ENCODE peak calls at places on chromosomes 16 and 17, in nine cellular contexts. One of them, this sample, is unnamed.

GRCh38 chr17:82611140-82612058 is 36.8 kb downstream of the WDR45B start:
- DNase-seq in HepG2: no peak
- DNase-seq in stomach: no peak
- DNase-seq in K562: peak; percentile 59
- DNase-seq in upper lobe of left lung: no peak
- DNase-seq in GM12878: no peak
- DNase-seq in H1: no peak
- DNase-seq in transverse colon: no peak
- DNase-seq in sigmoid colon: no peak
- DNase-seq in this sample: no peak

GRCh38 chr17:37607637-37608368 is 1.4 kb downstream of the SYNRG start:
- DNase-seq in HepG2: no peak
- DNase-seq in stomach: no peak
- DNase-seq in K562: no peak
- DNase-seq in upper lobe of left lung: peak; percentile 56
- DNase-seq in GM12878: no peak
- DNase-seq in H1: no peak
- DNase-seq in transverse colon: peak; percentile 32
- DNase-seq in sigmoid colon: no peak
- DNase-seq in this sample: no peak

GRCh38 chr17:19378416-19379293 is at the start of gene MAPK7:
- DNase-seq in HepG2: no peak
- DNase-seq in stomach: no peak
- DNase-seq in K562: no peak
- DNase-seq in upper lobe of left lung: peak; percentile 85
- DNase-seq in GM12878: no peak
- DNase-seq in H1: no peak
- DNase-seq in transverse colon: peak; percentile 31
- DNase-seq in sigmoid colon: peak; percentile 73
- DNase-seq in this sample: no peak

GRCh38 chr16:25785361-25785760 is 93.6 kb downstream of the HS3ST4 start:
- DNase-seq in HepG2: no peak
- DNase-seq in stomach: no peak
- DNase-seq in K562: no peak
- DNase-seq in upper lobe of left lung: no peak
- DNase-seq in GM12878: no peak
- DNase-seq in H1: no peak
- DNase-seq in transverse colon: no peak
- DNase-seq in sigmoid colon: no peak
- DNase-seq in this sample: no peak

GRCh38 chr17:56449176-56449575 is 144.3 kb upstream of the NOG start:
- DNase-seq in HepG2: no peak
- DNase-seq in stomach: no peak
- DNase-seq in K562: no peak
- DNase-seq in upper lobe of left lung: no peak
- DNase-seq in GM12878: no peak
- DNase-seq in H1: no peak
- DNase-seq in transverse colon: no peak
- DNase-seq in sigmoid colon: no peak
- DNase-seq in this sample: no peak

GRCh38 chr17:59331929-59332889 is 754 bp downstream of the YPEL2 start:
- DNase-seq in HepG2: no peak
- DNase-seq in stomach: peak; percentile 57
- DNase-seq in K562: no peak
- DNase-seq in upper lobe of left lung: peak; percentile 92
- DNase-seq in GM12878: no peak
- DNase-seq in H1: peak; percentile 66
- DNase-seq in transverse colon: peak; percentile 51
- DNase-seq in sigmoid colon: peak; percentile 79
- DNase-seq in this sample: peak; percentile 88

GRCh38 chr16:55330726-55331647 is 7.0 kb downstream of the IRX6 start:
- DNase-seq in HepG2: no peak
- DNase-seq in stomach: no peak
- DNase-seq in K562: no peak
- DNase-seq in upper lobe of left lung: peak; percentile 70
- DNase-seq in GM12878: no peak
- DNase-seq in H1: no peak
- DNase-seq in transverse colon: no peak
- DNase-seq in sigmoid colon: no peak
- DNase-seq in this sample: no peak

GRCh38 chr17:44084131-44084538 is 13.6 kb downstream of the G6PC3 start:
- DNase-seq in HepG2: no peak
- DNase-seq in stomach: no peak
- DNase-seq in K562: peak; percentile 49
- DNase-seq in upper lobe of left lung: no peak
- DNase-seq in GM12878: no peak
- DNase-seq in H1: peak; percentile 85
- DNase-seq in transverse colon: no peak
- DNase-seq in sigmoid colon: no peak
- DNase-seq in this sample: no peak

GRCh38 chr17:12342609-12343248 is 322.1 kb downstream of the MAP2K4 start:
- DNase-seq in HepG2: no peak
- DNase-seq in stomach: peak; percentile 62
- DNase-seq in K562: peak; percentile 50
- DNase-seq in upper lobe of left lung: no peak
- DNase-seq in GM12878: no peak
- DNase-seq in H1: peak; percentile 94
- DNase-seq in transverse colon: peak; percentile 54
- DNase-seq in sigmoid colon: no peak
- DNase-seq in this sample: no peak

GRCh38 chr16:68658258-68658973 is 13.3 kb downstream of the CDH3 start:
- DNase-seq in HepG2: no peak
- DNase-seq in stomach: no peak
- DNase-seq in K562: no peak
- DNase-seq in upper lobe of left lung: no peak
- DNase-seq in GM12878: no peak
- DNase-seq in H1: no peak
- DNase-seq in transverse colon: no peak
- DNase-seq in sigmoid colon: no peak
- DNase-seq in this sample: no peak

GRCh38 chr17:72713701-72714100 is 378.8 kb downstream of the SLC39A11 start:
- DNase-seq in HepG2: no peak
- DNase-seq in stomach: no peak
- DNase-seq in K562: no peak
- DNase-seq in upper lobe of left lung: no peak
- DNase-seq in GM12878: no peak
- DNase-seq in H1: no peak
- DNase-seq in transverse colon: no peak
- DNase-seq in sigmoid colon: no peak
- DNase-seq in this sample: no peak

GRCh38 chr17:72714357-72714966 is 378.0 kb downstream of the SLC39A11 start:
- DNase-seq in HepG2: no peak
- DNase-seq in stomach: no peak
- DNase-seq in K562: no peak
- DNase-seq in upper lobe of left lung: no peak
- DNase-seq in GM12878: no peak
- DNase-seq in H1: no peak
- DNase-seq in transverse colon: no peak
- DNase-seq in sigmoid colon: no peak
- DNase-seq in this sample: no peak

GRCh38 chr17:72717676-72718075 is 374.8 kb downstream of the SLC39A11 start:
- DNase-seq in HepG2: no peak
- DNase-seq in stomach: no peak
- DNase-seq in K562: no peak
- DNase-seq in upper lobe of left lung: no peak
- DNase-seq in GM12878: no peak
- DNase-seq in H1: no peak
- DNase-seq in transverse colon: no peak
- DNase-seq in sigmoid colon: no peak
- DNase-seq in this sample: no peak

GRCh38 chr17:72717276-72717675 is 375.2 kb downstream of the SLC39A11 start:
- DNase-seq in HepG2: no peak
- DNase-seq in stomach: no peak
- DNase-seq in K562: no peak
- DNase-seq in upper lobe of left lung: no peak
- DNase-seq in GM12878: no peak
- DNase-seq in H1: no peak
- DNase-seq in transverse colon: no peak
- DNase-seq in sigmoid colon: no peak
- DNase-seq in this sample: no peak

DNA sequence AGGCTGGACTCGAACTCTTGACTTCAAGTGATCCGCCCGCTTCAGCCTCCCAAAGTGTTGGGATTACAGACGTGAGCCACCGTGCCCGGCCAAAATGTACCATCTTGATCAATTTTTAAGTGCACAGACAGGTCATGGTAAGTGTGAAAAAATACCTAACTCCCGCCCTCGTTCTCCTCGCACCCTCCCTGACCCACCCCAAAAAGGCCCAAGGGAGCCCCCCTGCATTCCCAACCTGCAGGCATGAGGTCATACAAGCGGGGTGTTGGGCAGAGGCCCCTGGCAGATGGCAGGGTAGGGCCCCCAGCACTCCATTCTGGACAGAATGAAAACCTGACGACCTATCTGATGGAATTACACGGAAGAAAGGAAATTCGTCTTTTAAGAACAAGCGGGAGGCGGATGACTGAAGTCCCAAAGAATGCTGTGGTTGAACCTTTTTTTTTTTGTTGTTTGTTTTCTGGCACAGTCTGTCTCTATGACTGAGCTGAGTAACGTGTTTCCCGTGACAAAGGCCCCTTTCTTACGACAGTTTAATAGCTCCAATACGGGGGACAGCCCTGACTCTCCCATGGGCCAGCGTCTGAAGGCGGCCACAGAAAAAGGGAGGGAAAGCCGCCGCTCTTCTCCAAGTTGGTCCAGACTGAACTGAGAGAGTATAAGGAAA is 376.4 kb downstream of the SLC39A11 start:
- DNase-seq in HepG2: peak; percentile 94
- DNase-seq in stomach: no peak
- DNase-seq in K562: no peak
- DNase-seq in upper lobe of left lung: no peak
- DNase-seq in GM12878: no peak
- DNase-seq in H1: no peak
- DNase-seq in transverse colon: no peak
- DNase-seq in sigmoid colon: no peak
- DNase-seq in this sample: no peak
- TF ChIP-seq EP300 in HepG2: peak; percentile 79
- TF ChIP-seq EP300 in stomach: no peak
- TF ChIP-seq EP300 in K562: no peak
- TF ChIP-seq EP300 in upper lobe of left lung: no peak
- TF ChIP-seq EP300 in GM12878: no peak
- TF ChIP-seq EP300 in H1: no peak
- TF ChIP-seq EP300 in transverse colon: no peak
- TF ChIP-seq EP300 in sigmoid colon: no peak
- TF ChIP-seq EP300 in this sample: no peak

GRCh38 chr17:78029697-78030096 is 71.2 kb downstream of the TNRC6C start:
- DNase-seq in HepG2: no peak
- DNase-seq in stomach: no peak
- DNase-seq in K562: peak; percentile 57
- DNase-seq in upper lobe of left lung: no peak
- DNase-seq in GM12878: no peak
- DNase-seq in H1: no peak
- DNase-seq in transverse colon: no peak
- DNase-seq in sigmoid colon: no peak
- DNase-seq in this sample: no peak

GRCh38 chr17:78027121-78027520 is 68.6 kb downstream of the TNRC6C start:
- DNase-seq in HepG2: no peak
- DNase-seq in stomach: no peak
- DNase-seq in K562: no peak
- DNase-seq in upper lobe of left lung: no peak
- DNase-seq in GM12878: no peak
- DNase-seq in H1: no peak
- DNase-seq in transverse colon: no peak
- DNase-seq in sigmoid colon: no peak
- DNase-seq in this sample: no peak

GRCh38 chr17:78034429-78035091 is 76.1 kb downstream of the TNRC6C start:
- DNase-seq in HepG2: no peak
- DNase-seq in stomach: no peak
- DNase-seq in K562: no peak
- DNase-seq in upper lobe of left lung: no peak
- DNase-seq in GM12878: no peak
- DNase-seq in H1: no peak
- DNase-seq in transverse colon: no peak
- DNase-seq in sigmoid colon: no peak
- DNase-seq in this sample: no peak

GRCh38 chr17:78031435-78031834 is 72.9 kb downstream of the TNRC6C start:
- DNase-seq in HepG2: no peak
- DNase-seq in stomach: no peak
- DNase-seq in K562: no peak
- DNase-seq in upper lobe of left lung: peak; percentile 23
- DNase-seq in GM12878: no peak
- DNase-seq in H1: no peak
- DNase-seq in transverse colon: no peak
- DNase-seq in sigmoid colon: no peak
- DNase-seq in this sample: no peak

GRCh38 chr17:78032166-78032565 is 73.7 kb downstream of the TNRC6C start:
- DNase-seq in HepG2: no peak
- DNase-seq in stomach: no peak
- DNase-seq in K562: peak; percentile 51
- DNase-seq in upper lobe of left lung: no peak
- DNase-seq in GM12878: no peak
- DNase-seq in H1: no peak
- DNase-seq in transverse colon: no peak
- DNase-seq in sigmoid colon: no peak
- DNase-seq in this sample: no peak
- TF ChIP-seq POLR2AphosphoS5 in HepG2: no peak
- TF ChIP-seq POLR2AphosphoS5 in stomach: no peak
- TF ChIP-seq POLR2AphosphoS5 in K562: no peak
- TF ChIP-seq POLR2AphosphoS5 in upper lobe of left lung: no peak
- TF ChIP-seq POLR2AphosphoS5 in GM12878: no peak
- TF ChIP-seq POLR2AphosphoS5 in H1: no peak
- TF ChIP-seq POLR2AphosphoS5 in transverse colon: no peak
- TF ChIP-seq POLR2AphosphoS5 in sigmoid colon: no peak
- TF ChIP-seq POLR2AphosphoS5 in this sample: no peak

DNA sequence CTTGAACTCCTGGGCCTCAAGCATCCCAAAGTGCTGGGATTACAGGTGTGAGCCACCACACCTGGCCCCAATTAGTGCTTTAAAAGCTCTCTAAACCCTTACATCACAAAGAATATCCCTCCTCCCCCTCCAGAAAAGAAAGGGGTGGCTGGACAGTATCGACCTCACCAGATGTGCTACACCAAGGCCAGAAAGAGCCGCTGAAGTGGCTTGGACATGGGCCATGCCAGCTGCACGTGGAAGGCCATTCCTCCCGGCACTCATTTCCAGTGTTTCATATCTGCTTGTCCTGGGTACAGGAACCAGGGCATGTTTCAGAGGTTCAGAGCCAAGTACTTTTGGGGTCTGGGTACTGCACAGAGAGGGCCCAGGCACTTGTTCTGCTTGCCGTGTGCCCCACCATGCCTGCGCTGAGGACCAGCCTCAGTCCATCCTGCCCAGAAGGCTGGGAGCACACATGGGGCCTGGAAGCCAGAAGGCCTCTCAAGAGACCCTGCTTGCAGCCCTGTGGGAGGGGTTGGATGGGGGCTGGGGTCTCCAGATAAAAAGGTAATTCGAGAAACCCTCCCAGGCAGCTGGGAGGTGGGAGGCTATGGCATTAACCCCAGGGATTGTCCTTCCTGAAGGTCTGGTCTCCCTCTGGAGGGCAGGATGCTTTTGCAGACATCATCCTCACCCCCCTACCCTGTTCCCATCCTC is 3.5 kb upstream of the SRRM2 start:
- DNase-seq in HepG2: no peak
- DNase-seq in stomach: no peak
- DNase-seq in K562: no peak
- DNase-seq in upper lobe of left lung: no peak
- DNase-seq in GM12878: no peak
- DNase-seq in H1: no peak
- DNase-seq in transverse colon: no peak
- DNase-seq in sigmoid colon: no peak
- DNase-seq in this sample: no peak
- TF ChIP-seq EP300 in HepG2: no peak
- TF ChIP-seq EP300 in stomach: no peak
- TF ChIP-seq EP300 in K562: no peak
- TF ChIP-seq EP300 in upper lobe of left lung: no peak
- TF ChIP-seq EP300 in GM12878: no peak
- TF ChIP-seq EP300 in H1: no peak
- TF ChIP-seq EP300 in transverse colon: no peak
- TF ChIP-seq EP300 in sigmoid colon: no peak
- TF ChIP-seq EP300 in this sample: no peak

GRCh38 chr17:68449021-68449739 is 8.1 kb downstream of the WIPI1 start:
- DNase-seq in HepG2: no peak
- DNase-seq in stomach: no peak
- DNase-seq in K562: no peak
- DNase-seq in upper lobe of left lung: no peak
- DNase-seq in GM12878: no peak
- DNase-seq in H1: no peak
- DNase-seq in transverse colon: no peak
- DNase-seq in sigmoid colon: no peak
- DNase-seq in this sample: no peak
- TF ChIP-seq POLR2AphosphoS5 in HepG2: no peak
- TF ChIP-seq POLR2AphosphoS5 in stomach: no peak
- TF ChIP-seq POLR2AphosphoS5 in K562: no peak
- TF ChIP-seq POLR2AphosphoS5 in upper lobe of left lung: no peak
- TF ChIP-seq POLR2AphosphoS5 in GM12878: no peak
- TF ChIP-seq POLR2AphosphoS5 in H1: no peak
- TF ChIP-seq POLR2AphosphoS5 in transverse colon: no peak
- TF ChIP-seq POLR2AphosphoS5 in sigmoid colon: no peak
- TF ChIP-seq POLR2AphosphoS5 in this sample: no peak